ENCODE peak calls at places on chromosomes 5 and 9, in four cellular contexts. T is heart left ventricle, S is ovary, Y is uterus. U is an unnamed sample. For H3K4me1, the result is how much of the 10 kb centered on the place peaks cover.

GRCh38 chr5:10343486-10343885 is 10.0 kb upstream of the MARCHF6 start:
- DNase-seq in S (no peak), Y (no peak), T (no peak), U (no peak)

GRCh38 chr5:55903121-55903701 is 52.1 kb downstream of the IL31RA start:
- DNase-seq in T (no peak), Y (no peak), S (no peak), U (no peak)

GRCh38 chr5:436641-436975 is 6.4 kb upstream of the EXOC3 start:
- DNase-seq in Y (no peak), T (no peak), S (peak), U (no peak)

GRCh38 chr9:33125871-33126822 is 41.0 kb downstream of the B4GALT1 start:
- DNase-seq in T (no peak), S (no peak), Y (no peak), U (no peak)

GRCh38 chr5:553874-554273 is 29.6 kb upstream of the SLC9A3 start:
- DNase-seq in T (no peak), S (no peak), Y (no peak), U (peak)

GRCh38 chr9:93136693-93137092 is 2.6 kb upstream of the NINJ1 start:
- DNase-seq in S (no peak), T (no peak), Y (no peak), U (no peak)

GRCh38 chr9:94870793-94871558 is 144.5 kb downstream of the AOPEP start:
- DNase-seq in S (no peak), Y (peak), T (peak), U (no peak)

GRCh38 chr9:70574222-70574837 is 159.9 kb upstream of the KLF9 start:
- DNase-seq in S (peak), Y (peak), T (peak), U (no peak)

GRCh38 chr5:108516771-108517170 is 134.9 kb upstream of the FBXL17 start:
- DNase-seq in T (no peak), Y (no peak), S (no peak), U (no peak)

GRCh38 chr5:3344671-3345070 is 251.0 kb upstream of the IRX1 start:
- DNase-seq in T (no peak), S (no peak), Y (no peak), U (no peak)

GRCh38 chr5:1003296-1003937 is 5.2 kb upstream of the NKD2 start:
- DNase-seq in T (no peak), Y (peak), S (peak), U (peak)

GRCh38 chr5:93821892-93822291 is 80.5 kb upstream of the POU5F2 start:
- DNase-seq in T (no peak), Y (no peak), S (no peak), U (no peak)

GRCh38 chr5:5683174-5683573 is 260.7 kb downstream of the ICE1 start:
- DNase-seq in T (no peak), S (no peak), Y (no peak), U (no peak)

GRCh38 chr5:143499480-143500114 is 96.1 kb upstream of the NR3C1 start:
- DNase-seq in Y (no peak), T (no peak), S (no peak), U (no peak)

GRCh38 chr9:68894502-68894901 is 119.4 kb downstream of the PRKACG start:
- DNase-seq in T (no peak), S (no peak), Y (no peak), U (no peak)

GRCh38 chr9:79155308-79155707 is 416.5 kb upstream of the TLE4 start:
- DNase-seq in Y (no peak), T (no peak), S (no peak), U (no peak)

GRCh38 chr9:85743290-85744128 is 1.8 kb upstream of the AGTPBP1 start:
- DNase-seq in Y (no peak), S (no peak), T (peak), U (peak)

GRCh38 chr9:69204869-69205268 is 30.8 kb downstream of the TJP2 start:
- DNase-seq in T (peak), Y (no peak), S (peak), U (no peak)

GRCh38 chr5:161058751-161059150 is 206.7 kb upstream of the ATP10B start:
- DNase-seq in T (no peak), S (no peak), Y (no peak), U (no peak)

DNA sequence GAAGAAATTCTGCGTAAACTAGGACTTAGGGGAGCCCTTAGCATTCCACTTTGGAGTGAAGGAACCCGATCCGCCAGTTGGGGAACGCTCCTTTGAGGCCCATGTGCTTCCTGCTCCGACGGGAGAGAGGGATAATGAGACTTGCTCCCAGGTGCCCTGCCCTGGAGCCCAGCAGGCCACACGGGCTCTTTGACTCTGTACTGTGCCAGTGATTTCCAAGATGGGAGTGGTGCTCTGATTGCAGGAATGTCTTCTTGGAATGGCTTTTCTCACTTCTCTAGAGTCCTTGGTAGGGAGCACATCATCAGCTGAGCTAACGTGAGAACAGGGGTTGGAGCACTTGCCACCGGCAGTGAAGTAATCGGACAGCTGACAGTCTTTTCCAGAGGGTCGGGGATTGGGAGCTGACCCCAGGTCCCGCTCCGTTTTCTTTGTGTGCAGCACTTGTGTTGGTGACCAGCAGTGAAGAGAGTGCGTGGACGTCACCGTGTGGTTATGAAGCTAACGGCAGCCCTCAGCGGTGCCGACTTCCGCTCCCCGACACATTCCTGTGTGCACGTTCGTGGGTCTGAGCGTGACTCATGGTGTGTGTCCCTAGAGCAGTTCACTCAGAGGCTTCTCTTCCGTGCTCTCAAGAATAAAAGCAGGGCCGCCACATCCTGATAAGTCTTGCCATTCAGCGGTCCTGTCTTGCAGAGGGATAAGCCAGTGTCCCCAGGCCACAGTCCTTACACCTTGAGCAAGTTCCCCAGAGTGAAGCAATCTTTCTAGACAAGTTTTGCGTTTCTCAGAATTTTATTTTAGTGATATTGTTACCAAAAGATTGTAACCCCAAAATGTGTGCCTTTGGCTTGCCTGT is 25.6 kb downstream of the ABL1 start:
- DNase-seq in T (peak), S (peak), Y (peak), U (peak)
- TF ChIP-seq POLR2A in T (no peak), S (no peak), Y (no peak), U (peak)

DNA sequence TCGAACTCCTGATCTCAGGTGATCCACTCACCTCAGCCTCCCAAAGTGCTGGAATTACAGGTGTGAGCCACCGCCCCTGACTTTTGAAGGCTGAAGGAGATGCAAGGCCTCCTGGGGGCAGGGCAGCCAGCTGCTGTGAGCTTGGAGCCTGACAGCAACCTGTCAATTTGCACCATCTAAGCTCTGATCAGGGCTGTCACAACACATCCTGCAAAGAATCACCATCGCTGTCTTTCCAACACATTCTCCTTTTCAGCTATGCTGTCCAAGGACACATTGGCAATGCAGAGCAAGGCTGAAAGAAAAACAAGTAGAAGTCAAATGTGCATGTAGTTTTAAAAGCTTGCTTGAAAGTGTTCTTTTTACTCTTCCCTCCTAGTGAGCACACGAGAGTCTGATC is 54.6 kb downstream of the GNA14 start:
- DNase-seq in Y (no peak), S (no peak), T (no peak), U (no peak)
- H3K4me1 ChIP-seq in Y (under half), S (under half), T (half or more), U (under half)

GRCh38 chr5:124754206-124754927 is 7.9 kb upstream of the ZNF608 start:
- DNase-seq in Y (no peak), T (no peak), S (no peak), U (no peak)
- H3K27ac ChIP-seq in Y (no peak), T (no peak), S (no peak), U (no peak)

DNA sequence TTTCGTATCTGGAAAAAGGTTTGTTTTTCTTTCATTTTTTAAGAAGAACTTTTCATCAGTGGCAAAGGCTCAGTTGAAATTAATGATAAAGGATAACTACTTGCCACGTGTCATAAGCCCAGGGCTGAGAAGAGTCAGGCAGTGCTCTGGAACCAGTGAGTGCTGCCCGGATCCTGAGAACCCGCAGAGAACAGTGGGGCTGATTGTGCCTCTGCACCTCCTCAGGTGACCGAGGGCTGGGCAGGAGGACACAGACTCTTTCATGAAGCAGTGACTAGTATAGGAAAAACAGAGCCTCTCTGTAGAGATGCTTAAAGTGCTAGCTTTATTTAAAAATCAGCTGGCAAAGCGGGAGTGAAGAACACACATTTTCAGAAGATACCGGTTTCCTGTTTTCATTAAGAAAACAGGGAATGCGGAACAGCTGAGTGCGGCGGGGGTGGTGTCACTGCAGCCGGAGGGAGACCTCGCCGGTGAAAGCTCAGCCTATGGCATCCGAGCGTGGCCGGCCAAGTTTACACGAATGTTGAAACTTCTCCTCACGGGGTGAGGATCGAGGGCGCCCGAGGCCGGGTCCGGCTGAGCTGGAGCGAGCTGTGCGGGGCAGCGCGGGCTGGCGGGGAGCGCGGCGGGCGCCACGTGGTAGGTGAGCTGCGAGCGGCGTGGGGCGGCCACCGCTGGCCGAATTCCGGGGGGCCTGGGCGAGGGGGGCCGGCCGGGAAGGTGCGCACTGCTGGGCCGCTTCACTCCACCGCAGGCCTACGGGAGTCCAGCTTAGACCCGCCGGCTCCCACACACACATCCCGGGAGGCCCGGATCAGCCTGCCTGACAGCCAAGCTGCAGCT is 134.7 kb upstream of the DMRT1 start:
- DNase-seq in Y (peak), T (peak), S (peak), U (peak)
- TF ChIP-seq POLR2A in Y (no peak), T (no peak), S (no peak), U (peak)

GRCh38 chr5:153960269-153961215 is 78.2 kb downstream of the FAM114A2 start:
- DNase-seq in T (no peak), S (no peak), Y (no peak), U (no peak)

GRCh38 chr5:153968761-153969562 is 69.7 kb downstream of the FAM114A2 start:
- DNase-seq in S (no peak), Y (no peak), T (no peak), U (no peak)

GRCh38 chr5:153969563-153969895 is 69.2 kb downstream of the FAM114A2 start:
- DNase-seq in T (no peak), S (no peak), Y (no peak), U (no peak)

GRCh38 chr5:153965102-153965645 is 73.5 kb downstream of the FAM114A2 start:
- DNase-seq in Y (peak), S (peak), T (no peak), U (peak)

DNA sequence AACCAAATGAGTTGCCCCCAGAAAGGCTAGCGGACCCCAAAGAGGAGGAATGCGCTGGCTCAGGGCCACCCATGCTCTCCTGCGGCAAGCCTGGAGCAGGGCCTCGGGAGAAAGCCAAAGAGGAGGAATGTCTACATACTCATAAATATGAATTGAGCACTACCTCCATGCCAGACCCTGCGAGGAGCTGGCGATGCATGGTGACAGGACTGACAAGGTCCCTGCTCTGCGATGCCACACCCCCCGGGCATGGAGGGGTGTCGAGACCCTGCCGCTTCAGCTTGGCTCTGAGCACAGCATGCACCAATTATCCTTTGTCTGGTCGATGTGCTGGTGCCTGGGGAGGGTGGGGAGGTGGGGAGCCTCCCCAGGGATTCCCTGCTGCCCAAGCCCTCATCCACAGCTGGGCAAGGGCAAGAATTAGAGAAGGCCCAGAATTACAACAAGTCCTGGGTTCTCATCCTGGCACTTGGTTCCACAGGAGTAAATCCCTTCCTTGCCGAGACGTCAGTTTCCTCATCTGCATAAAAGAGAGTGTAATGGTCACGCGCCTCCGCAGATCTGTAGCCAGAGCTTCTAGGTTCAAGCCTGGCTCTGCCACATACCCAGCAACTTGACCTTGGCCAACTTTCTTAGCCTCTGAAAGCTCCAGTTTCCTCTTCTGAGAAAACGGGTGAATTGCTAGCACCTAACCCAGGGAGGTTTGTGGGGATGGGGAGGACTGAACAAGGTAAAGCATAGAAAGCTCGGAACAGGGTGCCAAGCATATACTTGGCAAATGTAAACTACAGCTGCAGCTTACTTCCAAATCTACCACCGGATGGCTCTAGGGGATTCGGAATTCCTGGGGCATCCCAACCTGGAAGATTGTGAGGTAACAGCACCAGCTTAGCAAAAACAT is 74.3 kb downstream of the FAM114A2 start:
- DNase-seq in S (no peak), Y (no peak), T (no peak), U (no peak)
- H3K4me1 ChIP-seq in S (under half), Y (under half), T (under half), U (under half)

GRCh38 chr9:91825422-91825821 is 124.6 kb downstream of the ROR2 start:
- DNase-seq in Y (peak), S (peak), T (no peak), U (no peak)
- H3K27ac ChIP-seq in Y (peak), S (no peak), T (no peak), U (peak)

GRCh38 chr5:172905346-172905756 is 53.9 kb upstream of the RPL26L1 start:
- DNase-seq in Y (no peak), S (peak), T (no peak), U (no peak)

GRCh38 chr5:172906436-172906835 is 52.8 kb upstream of the RPL26L1 start:
- DNase-seq in Y (peak), T (no peak), S (peak), U (no peak)

GRCh38 chr5:172907657-172908056 is 51.6 kb upstream of the RPL26L1 start:
- DNase-seq in T (no peak), S (peak), Y (no peak), U (no peak)

GRCh38 chr5:172905771-172906170 is 53.5 kb upstream of the RPL26L1 start:
- DNase-seq in Y (no peak), S (no peak), T (no peak), U (no peak)

GRCh38 chr5:172906888-172907287 is 52.3 kb upstream of the RPL26L1 start:
- DNase-seq in S (peak), T (peak), Y (peak), U (no peak)
- TF ChIP-seq POLR2A in S (no peak), T (no peak), Y (peak), U (no peak)

DNA sequence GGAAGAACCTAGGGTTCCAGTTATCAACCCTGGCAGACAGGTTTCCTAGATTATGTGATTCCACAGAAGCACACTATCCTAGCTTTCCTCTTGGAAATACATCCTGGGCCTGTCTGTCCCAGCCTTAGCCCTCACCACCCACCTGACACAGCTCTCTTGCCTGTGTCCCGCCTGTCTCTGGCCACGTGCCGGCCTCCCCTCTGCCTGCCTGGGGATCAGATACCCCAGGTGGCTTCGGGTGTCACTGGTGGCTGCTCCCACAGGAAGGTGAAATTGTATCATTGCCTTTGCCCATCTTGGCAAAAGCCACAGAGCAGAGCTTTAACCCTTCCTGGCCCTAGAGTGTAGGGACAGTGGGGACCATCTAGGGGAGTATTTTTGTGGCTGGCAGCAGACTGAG is 6.2 kb downstream of the COL27A1 start:
- DNase-seq in S (no peak), T (no peak), Y (no peak), U (no peak)
- H3K4me1 ChIP-seq in S (under half), T (under half), Y (under half), U (under half)

GRCh38 chr5:170360712-170361501 is 28.3 kb downstream of the KCNMB1 start:
- DNase-seq in T (no peak), Y (no peak), S (no peak), U (no peak)
- H3K27ac ChIP-seq in T (peak), Y (peak), S (no peak), U (peak)